ENCODE peak calls at places on chromosomes 5 and 9, in four cellular contexts. M is adrenal gland, U is left ventricle myocardium inferior, N is heart right ventricle. X is an unnamed sample.

GRCh38 chr5:56167522-56167921 is 65.6 kb downstream of the ANKRD55 start:
- DNase-seq in M (no peak), U (no peak), N (no peak), X (no peak)

GRCh38 chr9:77210116-77210515 is 32.8 kb downstream of the VPS13A start:
- DNase-seq in M (peak; percentile 41), U (no peak), N (no peak), X (no peak)

GRCh38 chr5:78806544-78806943 is 158.0 kb upstream of the LHFPL2 start:
- DNase-seq in M (no peak), N (no peak), U (no peak), X (no peak)

GRCh38 chr9:3441197-3441816 is 84.5 kb downstream of the RFX3 start:
- DNase-seq in N (no peak), M (peak; percentile 35), U (no peak), X (no peak)

GRCh38 chr5:181100121-181101015 is 30.6 kb downstream of the OR2V1 start:
- DNase-seq in U (no peak), N (no peak), M (no peak), X (no peak)

GRCh38 chr5:89981871-89982773 is 427.4 kb downstream of the CETN3 start:
- DNase-seq in M (no peak), U (no peak), N (no peak), X (no peak)

GRCh38 chr9:89978185-89978584 is 373.4 kb downstream of the GADD45G start:
- DNase-seq in U (no peak), M (no peak), N (no peak), X (no peak)

GRCh38 chr9:28999806-29000205 is 1426.5 kb upstream of the C9orf72 start:
- DNase-seq in U (no peak), N (no peak), M (no peak), X (no peak)

GRCh38 chr5:167167191-167167590 is 1124.3 kb upstream of the WWC1 start:
- DNase-seq in U (no peak), N (no peak), M (no peak), X (no peak)

GRCh38 chr5:73748510-73749410 is 122.8 kb downstream of the ARHGEF28 start:
- DNase-seq in N (peak; percentile 60), U (peak; percentile 51), M (no peak), X (peak; percentile 80)

GRCh38 chr5:97043511-97043910 is 98.9 kb downstream of the LIX1 start:
- DNase-seq in N (no peak), U (no peak), M (no peak), X (no peak)

GRCh38 chr5:97560176-97560993 is 377.3 kb upstream of the RIOK2 start:
- DNase-seq in M (no peak), N (no peak), U (no peak), X (no peak)

GRCh38 chr5:135233477-135233876 is 165.6 kb downstream of the MACROH2A1 start:
- DNase-seq in U (no peak), M (no peak), N (no peak), X (no peak)

GRCh38 chr5:31944683-31945445 is 229.3 kb downstream of the GOLPH3 start:
- DNase-seq in N (no peak), U (no peak), M (peak; percentile 22), X (no peak)

GRCh38 chr5:10118150-10118549 is 131.5 kb downstream of the ATPSCKMT start:
- DNase-seq in M (no peak), U (no peak), N (no peak), X (no peak)

GRCh38 chr9:76255781-76256455 is 138.3 kb downstream of the RFK start:
- DNase-seq in N (peak; percentile 22), M (peak; percentile 26), U (peak; percentile 44), X (peak; percentile 74)

GRCh38 chr5:132669455-132669820 is 4.4 kb upstream of the IL4 start:
- DNase-seq in N (no peak), M (no peak), U (no peak), X (no peak)

GRCh38 chr9:128891354-128892222 is 9.7 kb downstream of the LRRC8A start:
- DNase-seq in M (no peak), N (no peak), U (no peak), X (no peak)

GRCh38 chr9:137710751-137711150 is 91.9 kb downstream of the EHMT1 start:
- DNase-seq in M (no peak), U (no peak), N (no peak), X (no peak)
- H3K36me3 ChIP-seq in M (peaks cover 11% of the 10 kb centered on the region), U (peaks cover 23% of the 10 kb centered on the region), N (peaks cover 22% of the 10 kb centered on the region), X (no peaks in the 10 kb centered on the region)

GRCh38 chr5:134141346-134142050 is 27.0 kb downstream of the TCF7 start:
- DNase-seq in M (peak; percentile 12), N (no peak), U (no peak), X (no peak)
- H3K27ac ChIP-seq in M (peak overlapping the region; percentile 38), N (no peak overlapping the region), U (no peak overlapping the region), X (no peak overlapping the region)

GRCh38 chr5:107425541-107426031 is 245.2 kb downstream of the EFNA5 start:
- DNase-seq in M (no peak), N (no peak), U (no peak), X (no peak)
- H3K4me1 ChIP-seq in M (no peaks in the 10 kb centered on the region), N (peaks cover 10% of the 10 kb centered on the region), U (peaks cover 10% of the 10 kb centered on the region), X (no peaks in the 10 kb centered on the region)

GRCh38 chr9:33082135-33082534 is 5.7 kb upstream of the SMU1 start:
- DNase-seq in M (no peak), N (no peak), U (no peak), X (no peak)
- H3K36me3 ChIP-seq in M (no peaks in the 10 kb centered on the region), N (no peaks in the 10 kb centered on the region), U (no peaks in the 10 kb centered on the region), X (no peaks in the 10 kb centered on the region)

GRCh38 chr5:59988396-59988795 is 94.9 kb upstream of the PDE4D start:
- DNase-seq in M (no peak), U (no peak), N (no peak), X (no peak)
- H3K27ac ChIP-seq in M (no peak overlapping the region), U (no peak overlapping the region), N (no peak overlapping the region), X (no peak overlapping the region)